ENCODE peak calls at places on chromosomes 12 and 14, in eight cellular contexts. Q, V, Z, L, T, U, M and G are unnamed samples.

GRCh38 chr14:70416322-70416716 is 571 bp downstream of the SYNJ2BP start:
- DNase-seq in T (no peak), M (no peak), L (no peak), Q (no peak), V (no peak), Z (peak), U (no peak), G (no peak)

GRCh38 chr12:104280703-104281458 is 22.7 kb upstream of the EID3 start:
- DNase-seq in L (no peak), Q (no peak), Z (peak), M (no peak), V (no peak), U (no peak), T (peak), G (no peak)

GRCh38 chr14:81534510-81535074 is 939 bp upstream of the SEL1L start:
- DNase-seq in U (no peak), V (no peak), Z (no peak), Q (no peak), T (no peak), M (no peak), L (no peak), G (no peak)

GRCh38 chr12:13942826-13943225 is 38.6 kb downstream of the GRIN2B start:
- DNase-seq in V (no peak), Q (no peak), Z (no peak), T (no peak), M (no peak), L (no peak), U (no peak), G (no peak)

GRCh38 chr12:70609739-70610491 is 27.3 kb downstream of the PTPRB start:
- DNase-seq in M (peak), U (peak), V (peak), Q (peak), T (no peak), Z (peak), L (peak), G (peak)

GRCh38 chr14:106166650-106167204 is 640.3 kb downstream of the TMEM121 start:
- DNase-seq in Z (no peak), V (no peak), T (no peak), L (no peak), U (no peak), M (no peak), Q (no peak), G (no peak)

GRCh38 chr12:56188786-56189335 is 422 bp downstream of the SMARCC2 start:
- DNase-seq in T (no peak), L (peak), U (no peak), V (no peak), Z (no peak), Q (peak), M (no peak), G (no peak)

GRCh38 chr12:113368331-113368730 is 9.9 kb downstream of the PLBD2 start:
- DNase-seq in M (no peak), L (no peak), Q (no peak), V (no peak), U (no peak), T (no peak), Z (no peak), G (no peak)

GRCh38 chr14:64768401-64769095 is 64.3 kb downstream of the PLEKHG3 start:
- DNase-seq in V (no peak), L (no peak), T (no peak), U (no peak), Q (no peak), Z (no peak), M (no peak), G (no peak)

GRCh38 chr12:14884458-14884878 is 1.2 kb downstream of the MGP start:
- DNase-seq in Q (no peak), M (peak), U (peak), Z (peak), T (peak), V (peak), L (peak), G (peak)

GRCh38 chr12:68067762-68068376 is 78.6 kb downstream of the IFNG-AS1 start:
- DNase-seq in Q (no peak), Z (peak), U (no peak), V (no peak), L (no peak), M (no peak), T (no peak), G (peak)
- TF ChIP-seq CTCF in Q (peak), Z (peak), U (no peak), V (no peak), L (no peak), M (no peak), T (peak), G (peak)

GRCh38 chr14:90599748-90600507 is 203.1 kb downstream of the CALM1 start:
- DNase-seq in V (no peak), Q (no peak), U (no peak), T (no peak), Z (peak), L (no peak), M (no peak), G (peak)
- TF ChIP-seq CTCF in V (no peak), Q (no peak), U (peak), T (no peak), Z (no peak), L (no peak), M (no peak), G (no peak)

GRCh38 chr12:2693204-2693860 is 101.4 kb upstream of the FKBP4 start:
- DNase-seq in T (no peak), U (no peak), Z (no peak), M (no peak), L (no peak), Q (no peak), V (no peak), G (peak)
- TF ChIP-seq CTCF in T (peak), U (no peak), Z (peak), M (no peak), L (no peak), Q (no peak), V (no peak), G (peak)

GRCh38 chr14:93953263-93953662 is 23.1 kb downstream of the ASB2 start:
- DNase-seq in V (no peak), T (no peak), U (no peak), L (no peak), Z (no peak), M (no peak), Q (no peak), G (no peak)
- TF ChIP-seq CTCF in V (no peak), T (no peak), U (no peak), L (no peak), Z (no peak), M (no peak), Q (no peak), G (peak)

GRCh38 chr14:96100171-96101064 is 61.3 kb downstream of the C14orf132 start:
- DNase-seq in L (peak), U (peak), M (peak), V (peak), Q (peak), T (peak), Z (peak), G (peak)
- TF ChIP-seq CTCF in L (peak), U (peak), M (no peak), V (peak), Q (peak), T (peak), Z (peak), G (peak)

GRCh38 chr12:4421590-4422031 is 24.0 kb downstream of the FGF6 start:
- DNase-seq in U (no peak), M (peak), Q (peak), L (no peak), T (no peak), Z (peak), V (no peak), G (peak)
- TF ChIP-seq CTCF in U (peak), M (no peak), Q (peak), L (peak), T (peak), Z (peak), V (peak), G (peak)

DNA sequence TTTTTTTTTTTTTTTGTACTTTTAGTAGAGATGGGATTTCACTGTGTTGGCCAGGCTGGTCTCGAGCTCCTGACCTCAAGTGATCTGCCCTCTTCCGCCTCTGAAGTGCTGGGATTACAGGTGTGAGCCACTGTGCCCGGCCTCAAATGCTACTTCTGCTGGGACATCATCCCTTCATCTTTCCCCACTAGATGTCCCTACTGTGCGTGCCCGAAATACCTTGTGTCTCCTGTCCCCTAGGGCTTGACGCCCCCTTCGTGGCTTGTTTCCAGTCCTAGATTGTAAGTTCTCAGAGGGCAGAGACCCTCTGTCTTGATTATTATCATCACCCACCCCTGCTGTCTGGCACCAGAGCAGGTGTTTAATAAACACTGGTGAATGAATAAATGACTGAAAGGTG is 14.9 kb downstream of the CCDC63 start:
- DNase-seq in T (no peak), V (no peak), L (no peak), U (no peak), Q (no peak), M (no peak), Z (no peak), G (no peak)
- TF ChIP-seq CTCF in T (no peak), V (no peak), L (no peak), U (no peak), Q (no peak), M (no peak), Z (no peak), G (no peak)